ENCODE peak calls at places on chromosomes 5 and 9, in six cellular contexts. U is left ventricle myocardium inferior, Y is neuronal stem cell, X is psoas muscle, G is A673, D is Peyer's patch. C is an unnamed sample.

GRCh38 chr9:83043583-83043982 is 19.4 kb downstream of the RASEF start:
- DNase-seq in U (no peak), Y (no peak), X (no peak), G (no peak), D (no peak), C (no peak)

GRCh38 chr5:133944263-133945230 is 23.9 kb downstream of the C5orf15 start:
- DNase-seq in U (no peak), Y (peak; percentile 52), X (no peak), G (peak; percentile 87), D (peak; percentile 56), C (peak; percentile 56)

GRCh38 chr9:85516976-85517637 is 224.6 kb downstream of the AGTPBP1 start:
- DNase-seq in U (no peak), Y (no peak), X (no peak), G (no peak), D (no peak), C (no peak)

GRCh38 chr5:17305964-17306725 is 88.7 kb downstream of the BASP1 start:
- DNase-seq in U (no peak), Y (no peak), X (no peak), G (no peak), D (no peak), C (peak; percentile 96)

GRCh38 chr9:91043786-91044185 is 242.2 kb downstream of the SYK start:
- DNase-seq in U (no peak), Y (no peak), X (no peak), G (no peak), D (no peak), C (no peak)

GRCh38 chr9:77589046-77589795 is 58.9 kb downstream of the GNA14 start:
- DNase-seq in U (no peak), Y (no peak), X (no peak), G (no peak), D (no peak), C (no peak)

GRCh38 chr9:129323376-129323998 is 145.4 kb upstream of the IER5L start:
- DNase-seq in U (no peak), Y (no peak), X (peak; percentile 29), G (no peak), D (no peak), C (no peak)

GRCh38 chr5:90882448-90882847 is 323.9 kb downstream of the ADGRV1 start:
- DNase-seq in U (no peak), Y (no peak), X (no peak), G (no peak), D (no peak), C (no peak)

GRCh38 chr5:71903826-71904225 is 184.8 kb downstream of the CARTPT start:
- DNase-seq in U (no peak), Y (no peak), X (no peak), G (no peak), D (no peak), C (no peak)

GRCh38 chr9:8917978-8918739 is 1118.6 kb upstream of the DMAC1 start:
- DNase-seq in U (no peak), Y (no peak), X (no peak), G (no peak), D (no peak), C (no peak)

GRCh38 chr5:38607930-38608545 is 51.6 kb upstream of the LIFR start:
- DNase-seq in U (no peak), Y (no peak), X (no peak), G (no peak), D (no peak), C (no peak)

GRCh38 chr9:131030239-131030977 is 21.4 kb downstream of the LAMC3 start:
- DNase-seq in U (no peak), Y (no peak), X (no peak), G (no peak), D (no peak), C (no peak)
- H3K4me1 ChIP-seq in U (no peaks in the 10 kb centered on the region), Y (no peaks in the 10 kb centered on the region), X (no peaks in the 10 kb centered on the region), G (no peaks in the 10 kb centered on the region), D (no peaks in the 10 kb centered on the region), C (no peaks in the 10 kb centered on the region)

GRCh38 chr5:173165193-173165988 is 21.1 kb downstream of the BNIP1 start:
- DNase-seq in U (peak; percentile 32), Y (no peak), X (no peak), G (no peak), D (no peak), C (no peak)

GRCh38 chr5:173159256-173159655 is 14.9 kb downstream of the BNIP1 start:
- DNase-seq in U (no peak), Y (no peak), X (no peak), G (no peak), D (no peak), C (no peak)

GRCh38 chr5:173161148-173161547 is 16.8 kb downstream of the BNIP1 start:
- DNase-seq in U (no peak), Y (no peak), X (no peak), G (no peak), D (no peak), C (no peak)

GRCh38 chr5:173158366-173158765 is 14.0 kb downstream of the BNIP1 start:
- DNase-seq in U (no peak), Y (no peak), X (no peak), G (no peak), D (no peak), C (no peak)

DNA sequence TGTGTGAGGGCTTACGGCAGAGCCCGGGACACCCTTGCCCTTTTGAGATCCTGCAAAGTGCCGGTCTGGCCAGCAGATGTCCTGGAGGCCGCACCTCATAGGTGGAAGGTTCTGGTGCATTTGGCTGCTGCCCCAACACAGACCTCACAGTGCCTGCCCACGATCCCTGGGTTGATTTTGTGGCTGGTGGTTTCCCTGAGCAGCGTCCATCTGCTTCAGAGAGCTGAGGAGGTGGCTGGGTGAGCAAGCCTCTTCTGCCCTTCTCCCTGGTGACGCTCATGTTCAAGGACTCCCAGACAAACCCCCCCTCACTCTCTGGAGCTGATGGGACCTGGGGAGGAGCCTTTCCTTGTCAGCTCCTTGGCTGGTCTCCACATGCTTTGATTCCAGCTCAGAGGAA is 18.9 kb downstream of the BNIP1 start:
- DNase-seq in U (peak; percentile 28), Y (no peak), X (no peak), G (no peak), D (no peak), C (no peak)
- H3K36me3 ChIP-seq in U (peaks cover 60% of the 10 kb centered on the region), Y (peaks cover 55% of the 10 kb centered on the region), X (peaks cover 68% of the 10 kb centered on the region), G (no peaks in the 10 kb centered on the region), D (peaks cover 62% of the 10 kb centered on the region), C (peaks cover 54% of the 10 kb centered on the region)

DNA sequence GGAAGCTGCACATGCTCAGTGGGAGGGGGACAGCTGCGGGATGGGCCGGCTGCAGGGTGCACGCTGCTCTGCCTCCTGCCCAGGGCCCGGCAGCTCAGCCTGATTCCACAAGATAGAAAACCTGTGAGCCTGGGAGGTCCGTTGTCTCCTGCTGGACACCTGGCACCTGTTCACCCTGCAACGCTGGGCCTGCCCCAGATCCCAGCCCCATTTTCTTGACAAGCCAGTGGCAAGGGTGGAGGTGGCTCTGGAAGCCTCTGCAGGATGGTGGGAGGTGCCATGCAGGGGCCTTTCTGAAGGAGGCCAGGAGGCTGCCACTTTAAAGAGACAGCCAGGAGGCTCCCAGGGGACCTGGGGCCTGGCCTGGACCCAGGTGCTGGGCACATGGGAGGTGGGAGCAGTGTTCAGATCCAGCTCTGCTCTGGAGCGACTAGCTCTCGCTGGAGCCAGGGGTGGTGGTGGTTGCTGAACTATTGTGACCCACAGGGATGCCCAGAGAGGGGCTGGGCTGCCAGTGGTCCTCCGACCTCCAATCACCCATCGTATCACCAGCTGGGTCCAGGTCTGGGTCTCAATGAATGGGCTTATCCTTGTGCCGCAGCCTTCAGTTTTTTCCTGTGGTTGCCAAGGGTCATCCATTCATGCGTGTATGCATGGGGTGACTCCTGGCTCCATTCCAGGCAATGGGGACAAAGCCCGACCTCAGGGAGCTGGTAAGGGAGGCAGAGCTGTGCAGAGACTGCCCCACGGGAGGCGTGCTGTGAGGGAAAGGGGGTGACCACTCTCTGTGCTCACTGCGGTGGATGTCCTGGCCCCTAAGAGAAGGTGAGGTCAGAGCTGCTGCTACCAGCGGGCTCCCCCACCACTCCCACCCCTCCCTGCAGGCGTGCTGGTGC is 68.4 kb upstream of the RNF130 start:
- DNase-seq in U (no peak), Y (no peak), X (peak; percentile 34), G (no peak), D (peak; percentile 4), C (no peak)
- H3K27ac ChIP-seq in U (no peak overlapping the region), Y (no peak overlapping the region), X (no peak overlapping the region), G (no peak overlapping the region), D (no peak overlapping the region), C (no peak overlapping the region)

GRCh38 chr9:114220129-114220541 is 64.8 kb downstream of the COL27A1 start:
- DNase-seq in U (no peak), Y (no peak), X (no peak), G (no peak), D (no peak), C (peak; percentile 47)
- H3K4me1 ChIP-seq in U (peaks cover 27% of the 10 kb centered on the region), Y (peaks cover 8% of the 10 kb centered on the region), X (peaks cover 16% of the 10 kb centered on the region), G (peaks cover 5% of the 10 kb centered on the region), D (no peaks in the 10 kb centered on the region), C (peaks cover 45% of the 10 kb centered on the region)

C was measured in SJSA1.